ENCODE peak calls at places on chromosomes 16 and 17, in nine cellular contexts. X, W, F, I, J, S, D, Q and G are unnamed samples.

GRCh38 chr16:72530434-72530833 is 358.5 kb upstream of the PMFBP1 start:
- DNase-seq in W (no peak), J (peak; percentile 68), S (no peak), X (no peak), I (peak; percentile 90), F (no peak), Q (peak; percentile 75), D (no peak), G (peak; percentile 87)

GRCh38 chr16:11576427-11577289 is 10.1 kb downstream of the LITAF start:
- DNase-seq in S (no peak), I (no peak), W (no peak), J (no peak), D (peak; percentile 55), F (no peak), X (no peak), Q (no peak), G (no peak)

GRCh38 chr16:3598236-3598635 is 13.2 kb downstream of the SLX4 start:
- DNase-seq in S (no peak), X (no peak), I (no peak), F (no peak), J (no peak), D (no peak), Q (no peak), W (no peak), G (no peak)

GRCh38 chr16:57319646-57320045 is 35.2 kb upstream of the PLLP start:
- DNase-seq in I (no peak), X (no peak), D (no peak), S (no peak), W (no peak), J (no peak), F (no peak), Q (no peak), G (no peak)

GRCh38 chr16:83305092-83305491 is 502.7 kb upstream of the HSBP1 start:
- DNase-seq in S (peak; percentile 36), X (no peak), W (no peak), I (peak; percentile 80), J (peak; percentile 19), D (no peak), Q (peak; percentile 86), F (no peak), G (peak; percentile 1)

GRCh38 chr16:69566437-69567030 is 768 bp downstream of the NFAT5 start:
- DNase-seq in Q (peak; percentile 68), J (peak; percentile 71), F (peak; percentile 75), D (peak; percentile 64), W (peak; percentile 37), S (no peak), X (no peak), I (peak; percentile 75), G (peak; percentile 38)

GRCh38 chr16:84103678-84104077 is 13.1 kb downstream of the MBTPS1 start:
- DNase-seq in J (peak; percentile 9), W (no peak), F (no peak), I (no peak), Q (no peak), S (no peak), X (no peak), D (no peak), G (no peak)

GRCh38 chr16:7268182-7268581 is 64.5 kb upstream of the RBFOX1 start:
- DNase-seq in I (no peak), J (no peak), S (no peak), D (peak; percentile 5), F (peak; percentile 64), W (peak; percentile 30), X (no peak), Q (no peak), G (peak; percentile 56)

GRCh38 chr16:1559446-1559975 is 26.0 kb downstream of the TMEM204 start:
- DNase-seq in J (no peak), Q (no peak), D (no peak), I (no peak), W (no peak), S (no peak), F (no peak), X (no peak), G (no peak)

GRCh38 chr17:83121921-83122820 is 42.8 kb downstream of the METRNL start:
- DNase-seq in Q (no peak), J (no peak), X (no peak), S (no peak), I (no peak), F (no peak), D (no peak), W (no peak), G (no peak)

GRCh38 chr17:43945074-43945824 is 3.0 kb upstream of the PPY start:
- DNase-seq in S (no peak), D (no peak), Q (peak; percentile 30), W (no peak), I (peak; percentile 18), F (no peak), X (no peak), J (peak; percentile 52), G (peak; percentile 13)

GRCh38 chr17:6505425-6506142 is 50.8 kb downstream of the PITPNM3 start:
- DNase-seq in X (no peak), W (no peak), D (no peak), Q (peak; percentile 43), F (no peak), J (peak; percentile 17), S (no peak), I (peak; percentile 84), G (no peak)

GRCh38 chr16:5036228-5037156 is 2.8 kb upstream of the NAGPA start:
- DNase-seq in Q (no peak), D (no peak), F (no peak), J (no peak), X (no peak), W (peak; percentile 66), S (no peak), I (peak; percentile 80), G (no peak)

GRCh38 chr16:81437860-81438259 is 6.7 kb upstream of the CMIP start:
- DNase-seq in D (no peak), X (no peak), Q (no peak), F (no peak), I (no peak), S (no peak), J (no peak), W (no peak), G (no peak)
- H3K27ac ChIP-seq in D (no peak overlapping the region), X (no peak overlapping the region), Q (no peak overlapping the region), F (no peak overlapping the region), I (no peak overlapping the region), S (no peak overlapping the region), J (no peak overlapping the region), W (no peak overlapping the region), G (no peak overlapping the region)

GRCh38 chr17:20096430-20096829 is 87.3 kb downstream of the SPECC1 start:
- DNase-seq in S (no peak), J (no peak), D (no peak), Q (no peak), F (no peak), I (no peak), W (no peak), X (no peak), G (no peak)

GRCh38 chr17:20095366-20096080 is 86.4 kb downstream of the SPECC1 start:
- DNase-seq in I (peak; percentile 56), F (peak; percentile 83), J (peak; percentile 34), X (peak; percentile 42), Q (peak; percentile 13), W (peak; percentile 91), D (no peak), S (no peak), G (peak; percentile 42)

GRCh38 chr17:20098314-20098713 is 89.2 kb downstream of the SPECC1 start:
- DNase-seq in F (no peak), W (no peak), J (no peak), I (no peak), D (no peak), Q (no peak), X (no peak), S (no peak), G (no peak)

GRCh38 chr17:20094777-20095176 is 85.6 kb downstream of the SPECC1 start:
- DNase-seq in D (no peak), F (no peak), W (no peak), Q (no peak), I (no peak), S (no peak), X (no peak), J (no peak), G (no peak)

GRCh38 chr17:20097362-20097761 is 88.2 kb downstream of the SPECC1 start:
- DNase-seq in X (no peak), W (no peak), J (no peak), Q (no peak), D (no peak), F (no peak), I (no peak), S (no peak), G (no peak)
- H3K27ac ChIP-seq in X (no peak overlapping the region), W (no peak overlapping the region), J (no peak overlapping the region), Q (no peak overlapping the region), D (no peak overlapping the region), F (no peak overlapping the region), I (no peak overlapping the region), S (no peak overlapping the region), G (no peak overlapping the region)

GRCh38 chr17:4234406-4234805 is 29.4 kb downstream of the ANKFY1 start:
- DNase-seq in S (no peak), I (peak; percentile 50), W (no peak), D (no peak), F (no peak), X (no peak), Q (peak; percentile 31), J (no peak), G (no peak)

GRCh38 chr17:4233668-4234258 is 30.0 kb downstream of the ANKFY1 start:
- DNase-seq in Q (no peak), W (no peak), D (no peak), X (no peak), I (no peak), S (no peak), F (no peak), J (no peak), G (no peak)

GRCh38 chr17:4230142-4230541 is 33.6 kb downstream of the ANKFY1 start:
- DNase-seq in S (peak; percentile 93), D (no peak), Q (peak; percentile 97), J (peak; percentile 99), F (no peak), I (peak; percentile 99), W (peak; percentile 43), X (peak; percentile 18), G (peak; percentile 50)

GRCh38 chr17:4232168-4232813 is 31.5 kb downstream of the ANKFY1 start:
- DNase-seq in D (no peak), S (peak; percentile 8), Q (peak; percentile 74), I (peak; percentile 76), X (no peak), J (peak; percentile 73), W (no peak), F (no peak), G (no peak)

GRCh38 chr17:4229627-4230026 is 34.2 kb downstream of the ANKFY1 start:
- DNase-seq in X (peak; percentile 15), I (peak; percentile 79), D (no peak), J (no peak), W (peak; percentile 36), S (no peak), Q (peak; percentile 65), F (no peak), G (no peak)
- H3K27ac ChIP-seq in X (peak overlapping the region; percentile 85), I (peak overlapping the region; percentile 95), D (no peak overlapping the region), J (peak overlapping the region; percentile 78), W (peak overlapping the region; percentile 64), S (peak overlapping the region; percentile 85), Q (peak overlapping the region; percentile 48), F (no peak overlapping the region), G (no peak overlapping the region)

DNA sequence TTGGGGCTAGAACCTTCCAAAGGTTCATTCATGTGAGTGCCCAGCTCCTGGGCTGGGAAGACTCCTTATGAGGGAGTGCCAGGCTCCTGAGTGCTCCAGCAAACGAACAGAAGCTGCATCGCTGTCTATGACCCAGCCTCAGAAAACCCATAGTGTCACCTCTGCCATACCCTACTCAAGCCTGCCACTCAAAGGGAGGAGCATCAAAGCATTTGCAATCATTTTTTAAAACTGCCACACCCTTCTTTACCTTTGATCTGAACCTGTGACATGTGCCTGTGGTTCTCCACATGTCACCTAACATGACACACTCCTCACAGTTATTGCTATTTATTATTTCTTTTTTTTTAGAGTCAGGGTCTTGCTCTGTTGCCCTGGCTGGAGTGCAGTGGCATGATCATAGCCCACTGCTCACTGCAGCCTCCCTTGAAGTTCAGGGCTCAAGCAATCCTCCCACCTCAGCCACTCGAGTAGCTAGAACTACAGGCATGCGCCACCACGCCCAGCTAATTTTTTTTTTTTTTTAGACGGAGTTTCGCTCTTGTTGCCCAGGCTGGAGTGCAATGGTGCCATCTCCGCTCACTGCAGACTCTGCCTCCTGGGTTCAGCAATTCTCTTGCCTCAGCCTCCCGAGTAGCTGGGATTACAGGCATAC is 7.3 kb upstream of the KDM8 start:
- DNase-seq in F (no peak), D (no peak), I (no peak), J (no peak), W (no peak), X (no peak), Q (no peak), S (no peak), G (no peak)
- H3K27ac ChIP-seq in F (no peak overlapping the region), D (no peak overlapping the region), I (no peak overlapping the region), J (no peak overlapping the region), W (no peak overlapping the region), X (no peak overlapping the region), Q (no peak overlapping the region), S (no peak overlapping the region), G (no peak overlapping the region)